ENCODE peak calls at places on chromosomes 5 and 9, in six cellular contexts. C is prostate gland, Q is H7, J is fibroblast of pulmonary artery, X is psoas muscle, U is cardiac fibroblast. T is an unnamed sample.

GRCh38 chr9:94031946-94032345 is 52.3 kb upstream of the PTPDC1 start:
- DNase-seq in C (no peak), Q (no peak), J (no peak), X (no peak), U (no peak), T (no peak)

GRCh38 chr5:133370281-133370890 is 242.0 kb downstream of the FSTL4 start:
- DNase-seq in C (no peak), Q (no peak), J (no peak), X (no peak), U (no peak), T (no peak)

GRCh38 chr9:33446507-33447403 is 638 bp downstream of the AQP3 start:
- DNase-seq in C (peak; percentile 34), Q (no peak), J (peak; percentile 63), X (peak; percentile 61), U (peak; percentile 48), T (peak; percentile 64)

GRCh38 chr9:114779352-114779845 is 26.4 kb downstream of the TNFSF15 start:
- DNase-seq in C (peak; percentile 30), Q (no peak), J (peak; percentile 59), X (peak; percentile 51), U (peak; percentile 17), T (peak; percentile 95)

GRCh38 chr9:117413346-117414219 is 1.3 kb downstream of the ASTN2 start:
- DNase-seq in C (peak; percentile 39), Q (peak; percentile 87), J (no peak), X (no peak), U (no peak), T (peak; percentile 8)

GRCh38 chr9:136079211-136079915 is 15.7 kb downstream of the NACC2 start:
- DNase-seq in C (no peak), Q (peak; percentile 72), J (no peak), X (no peak), U (no peak), T (peak; percentile 19)

GRCh38 chr9:109963079-109963478 is 183.1 kb downstream of the PALM2AKAP2 start:
- DNase-seq in C (no peak), Q (no peak), J (no peak), X (no peak), U (no peak), T (no peak)

GRCh38 chr9:113632776-113633590 is 169.5 kb downstream of the RGS3 start:
- DNase-seq in C (no peak), Q (no peak), J (peak; percentile 36), X (no peak), U (peak; percentile 56), T (no peak)

GRCh38 chr9:21294325-21294724 is 10.8 kb downstream of the IFNA5 start:
- DNase-seq in C (peak; percentile 46), Q (no peak), J (peak; percentile 10), X (no peak), U (peak; percentile 68), T (peak; percentile 75)

GRCh38 chr9:81680006-81680405 is 9.3 kb downstream of the TLE1 start:
- DNase-seq in C (no peak), Q (no peak), J (no peak), X (no peak), U (no peak), T (no peak)

GRCh38 chr5:32511778-32512374 is 67.3 kb upstream of the ZFR start:
- DNase-seq in C (no peak), Q (no peak), J (no peak), X (no peak), U (no peak), T (no peak)

GRCh38 chr5:147857302-147858129 is 21.0 kb upstream of the SCGB3A2 start:
- DNase-seq in C (peak; percentile 65), Q (peak; percentile 4), J (peak; percentile 78), X (no peak), U (peak; percentile 82), T (peak; percentile 77)

GRCh38 chr5:1295650-1296037 is 776 bp upstream of the TERT start:
- DNase-seq in C (no peak), Q (peak; percentile 60), J (no peak), X (no peak), U (no peak), T (no peak)

GRCh38 chr5:1292846-1293415 is 1.9 kb downstream of the TERT start:
- DNase-seq in C (no peak), Q (no peak), J (no peak), X (no peak), U (no peak), T (no peak)

GRCh38 chr5:1294839-1295649 is at the start of gene TERT:
- DNase-seq in C (no peak), Q (peak; percentile 98), J (no peak), X (no peak), U (no peak), T (no peak)

GRCh38 chr5:1293416-1293996 is 1.4 kb downstream of the TERT start:
- DNase-seq in C (no peak), Q (peak; percentile 56), J (no peak), X (no peak), U (no peak), T (no peak)

DNA sequence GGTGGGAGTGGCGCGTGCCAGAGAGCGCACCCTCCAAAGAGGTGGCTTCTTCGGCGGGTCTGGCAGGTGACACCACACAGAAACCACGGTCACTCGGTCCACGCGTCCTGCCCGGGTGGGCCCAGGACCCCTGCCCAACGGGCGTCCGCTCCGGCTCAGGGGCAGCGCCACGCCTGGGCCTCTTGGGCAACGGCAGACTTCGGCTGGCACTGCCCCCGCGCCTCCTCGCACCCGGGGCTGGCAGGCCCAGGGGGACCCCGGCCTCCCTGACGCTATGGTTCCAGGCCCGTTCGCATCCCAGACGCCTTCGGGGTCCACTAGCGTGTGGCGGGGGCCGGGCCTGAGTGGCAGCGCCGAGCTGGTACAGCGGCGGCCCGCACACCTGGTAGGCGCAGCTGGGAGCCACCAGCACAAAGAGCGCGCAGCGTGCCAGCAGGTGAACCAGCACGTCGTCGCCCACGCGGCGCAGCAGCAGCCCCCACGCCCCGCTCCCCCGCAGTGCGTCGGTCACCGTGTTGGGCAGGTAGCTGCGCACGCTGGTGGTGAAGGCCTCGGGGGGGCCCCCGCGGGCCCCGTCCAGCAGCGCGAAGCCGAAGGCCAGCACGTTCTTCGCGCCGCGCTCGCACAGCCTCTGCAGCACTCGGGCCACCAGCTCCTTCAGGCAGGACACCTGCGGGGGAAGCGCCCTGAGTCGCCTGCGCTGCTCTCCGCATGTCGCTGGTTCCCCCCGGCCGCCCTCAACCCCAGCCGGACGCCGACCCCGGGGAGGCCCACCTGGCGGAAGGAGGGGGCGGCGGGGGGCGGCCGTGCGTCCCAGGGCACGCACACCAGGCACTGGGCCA is 650 bp downstream of the TERT start:
- DNase-seq in C (no peak), Q (peak; percentile 81), J (no peak), X (no peak), U (no peak), T (no peak)
- H3K4me3 ChIP-seq in C (no peak overlapping the region), Q (peak overlapping the region; percentile 56), J (no peak overlapping the region), X (no peak overlapping the region), U (no peak overlapping the region), T (no peak overlapping the region)

DNA sequence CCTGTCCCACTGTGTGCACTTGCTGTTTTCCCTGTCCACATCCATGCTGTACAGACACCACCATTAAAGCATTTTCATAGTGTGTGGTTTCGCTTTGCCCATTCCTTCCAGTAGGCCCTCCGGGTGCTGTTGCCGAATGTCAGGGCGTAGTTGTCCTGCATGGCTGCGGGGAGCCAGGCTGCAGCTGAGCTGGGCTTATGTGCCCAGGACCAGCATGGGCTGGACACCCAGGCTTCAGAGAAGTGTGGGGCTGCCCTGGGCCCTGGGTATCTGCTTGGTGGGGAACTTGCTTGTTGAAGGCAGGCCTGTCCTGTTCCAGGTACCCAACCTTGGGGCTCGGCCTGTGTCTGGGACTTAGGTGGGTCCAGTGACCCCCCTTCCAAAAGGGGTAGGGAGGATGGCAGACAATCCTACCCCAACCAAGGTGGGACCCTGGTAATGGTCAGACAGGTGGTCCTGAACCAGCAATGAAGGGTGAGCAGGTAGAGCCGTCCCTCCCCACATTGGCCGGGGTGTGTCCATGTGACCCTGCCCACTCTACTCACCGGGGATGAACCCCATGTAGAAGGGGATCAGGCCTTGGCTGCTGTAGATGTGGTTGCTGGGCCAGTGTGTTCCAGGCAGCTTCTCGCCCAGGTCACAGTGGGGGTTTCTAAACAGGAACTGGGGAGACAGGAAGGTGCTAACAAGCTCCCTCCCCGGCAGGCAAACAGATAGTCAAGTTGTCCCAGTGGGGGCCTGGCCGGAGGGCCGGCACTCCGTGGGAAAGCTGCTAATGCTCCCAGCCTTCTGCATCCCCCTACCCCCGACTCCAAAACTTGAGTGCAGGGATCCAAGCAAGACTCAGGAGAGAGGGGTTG is 2.8 kb downstream of the TUBB4B start:
- DNase-seq in C (no peak), Q (peak; percentile 81), J (no peak), X (no peak), U (peak; percentile 20), T (peak; percentile 29)
- H3K4me3 ChIP-seq in C (no peak overlapping the region), Q (peak overlapping the region; percentile 3), J (no peak overlapping the region), X (peak overlapping the region; percentile 97), U (no peak overlapping the region), T (no peak overlapping the region)

GRCh38 chr5:137071526-137071925 is 427.6 kb downstream of the SPOCK1 start:
- DNase-seq in C (no peak), Q (no peak), J (no peak), X (no peak), U (no peak), T (peak; percentile 10)
- H3K4me3 ChIP-seq in C (no peak overlapping the region), Q (no peak overlapping the region), J (no peak overlapping the region), X (no peak overlapping the region), U (no peak overlapping the region), T (no peak overlapping the region)

DNA sequence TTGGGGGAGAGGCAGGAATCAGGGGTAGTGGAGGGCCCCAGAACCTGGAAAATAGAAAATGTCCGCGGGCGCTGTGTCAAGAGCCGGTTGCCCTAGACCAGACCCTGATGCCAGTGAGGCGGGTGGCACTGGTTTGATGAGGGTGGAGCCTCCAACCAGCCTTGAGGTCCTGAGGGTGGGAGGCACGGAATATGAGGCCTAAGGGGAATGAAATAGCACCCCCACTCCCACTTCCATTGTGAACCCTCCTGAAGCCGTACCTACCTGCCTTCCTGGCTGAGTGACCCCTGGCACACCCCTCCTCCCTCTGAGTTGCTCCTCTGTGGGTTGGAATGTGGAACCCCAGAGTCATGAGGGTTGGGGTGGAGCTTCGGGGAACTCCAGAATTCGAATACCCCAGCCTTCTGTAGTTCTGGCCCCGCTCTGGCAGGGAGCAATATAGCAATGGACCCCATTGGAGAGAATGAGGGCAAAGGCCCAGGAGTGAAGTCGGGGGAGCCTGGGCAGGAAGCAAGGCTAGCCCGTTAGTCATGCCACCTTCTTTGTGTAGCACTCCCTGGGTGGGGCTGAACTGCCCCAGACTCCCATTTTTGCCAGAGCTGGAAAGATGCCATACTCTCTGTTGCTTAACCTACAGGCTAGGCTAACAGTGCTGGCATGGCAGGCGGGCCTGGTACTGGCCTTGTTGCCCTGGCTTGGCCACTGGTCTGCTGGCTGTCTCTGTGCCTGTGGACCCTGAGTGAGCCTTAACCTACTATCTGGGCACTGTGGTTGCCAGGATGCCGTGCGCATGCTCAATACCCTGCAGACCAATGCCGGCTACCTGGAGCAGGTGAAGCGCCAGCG is 1.0 kb downstream of the FPGS start:
- DNase-seq in C (no peak), Q (no peak), J (peak; percentile 56), X (no peak), U (peak; percentile 64), T (no peak)
- H3K4me3 ChIP-seq in C (peak overlapping the region; percentile 63), Q (peak overlapping the region; percentile 63), J (peak overlapping the region; percentile 88), X (peak overlapping the region; percentile 80), U (peak overlapping the region; percentile 77), T (peak overlapping the region; percentile 59)

GRCh38 chr5:76379316-76379715 is 23.8 kb upstream of the IQGAP2 start:
- DNase-seq in C (no peak), Q (no peak), J (no peak), X (no peak), U (no peak), T (no peak)

GRCh38 chr5:76383126-76383825 is 19.8 kb upstream of the IQGAP2 start:
- DNase-seq in C (no peak), Q (no peak), J (no peak), X (no peak), U (no peak), T (no peak)

GRCh38 chr5:76378355-76378754 is 24.7 kb upstream of the IQGAP2 start:
- DNase-seq in C (no peak), Q (no peak), J (no peak), X (no peak), U (no peak), T (no peak)

GRCh38 chr5:76379855-76380254 is 23.2 kb upstream of the IQGAP2 start:
- DNase-seq in C (no peak), Q (no peak), J (no peak), X (no peak), U (no peak), T (no peak)

GRCh38 chr5:76380346-76381074 is 22.6 kb upstream of the IQGAP2 start:
- DNase-seq in C (no peak), Q (peak; percentile 28), J (no peak), X (no peak), U (no peak), T (no peak)
- H3K4me3 ChIP-seq in C (no peak overlapping the region), Q (no peak overlapping the region), J (no peak overlapping the region), X (no peak overlapping the region), U (no peak overlapping the region), T (no peak overlapping the region)